ENCODE peak calls at places on chromosomes 7 and 10, in six cellular contexts. W, U, A, N, X and R are unnamed samples.

GRCh38 chr10:69321865-69322264 is 43.6 kb downstream of the HK1 start:
- DNase-seq in W (no peak), U (no peak), A (no peak), N (no peak), X (no peak), R (no peak)

GRCh38 chr7:28078036-28078901 is 102.3 kb downstream of the JAZF1 start:
- DNase-seq in W (no peak), U (peak; percentile 24), A (peak; percentile 65), N (peak; percentile 41), X (no peak), R (peak; percentile 26)

GRCh38 chr7:129436335-129436923 is 2.2 kb downstream of the STRIP2 start:
- DNase-seq in W (no peak), U (no peak), A (no peak), N (no peak), X (no peak), R (no peak)

GRCh38 chr7:156376317-156376716 is 264.3 kb upstream of the RNF32 start:
- DNase-seq in W (no peak), U (no peak), A (no peak), N (no peak), X (no peak), R (no peak)

GRCh38 chr10:119652361-119652760 is 1.2 kb downstream of the BAG3 start:
- DNase-seq in W (no peak), U (peak; percentile 35), A (peak; percentile 63), N (no peak), X (no peak), R (no peak)

GRCh38 chr7:116691664-116692063 is 19.7 kb downstream of the MET start:
- DNase-seq in W (no peak), U (peak; percentile 34), A (no peak), N (no peak), X (no peak), R (no peak)

GRCh38 chr7:39410582-39410981 is 155.6 kb upstream of the YAE1 start:
- DNase-seq in W (no peak), U (no peak), A (no peak), N (no peak), X (no peak), R (no peak)

GRCh38 chr10:5413012-5413938 is 918 bp downstream of the NET1 start:
- DNase-seq in W (no peak), U (peak; percentile 12), A (peak; percentile 39), N (no peak), X (peak; percentile 20), R (no peak)

GRCh38 chr7:70884446-70884764 is 247.5 kb upstream of the GALNT17 start:
- DNase-seq in W (no peak), U (no peak), A (no peak), N (no peak), X (no peak), R (no peak)